ENCODE peak calls at places on chromosomes 4 and X, in four cellular contexts. A is uterus, I is HFF-Myc, O is GM13976. D is an unnamed sample.

GRCh38 chr4:20464381-20464780 is 212.7 kb downstream of the SLIT2 start:
- DNase-seq in A (no peak), I (no peak), O (no peak), D (no peak)

GRCh38 chrX:69028006-69028760 is 137.1 kb downstream of the PJA1 start:
- DNase-seq in A (no peak), I (no peak), O (peak), D (no peak)

GRCh38 chrX:112614640-112615039 is 65.1 kb downstream of the LHFPL1 start:
- DNase-seq in A (no peak), I (no peak), O (no peak), D (no peak)

GRCh38 chr4:153159016-153159415 is 45.2 kb upstream of the TRIM2 start:
- DNase-seq in A (no peak), I (no peak), O (no peak), D (no peak)

GRCh38 chr4:8217871-8218270 is 18.8 kb downstream of the SH3TC1 start:
- DNase-seq in A (no peak), I (no peak), O (no peak), D (no peak)

GRCh38 chr4:140234697-140235060 is 80.7 kb upstream of the MAML3 start:
- DNase-seq in A (no peak), I (no peak), O (no peak), D (no peak)

GRCh38 chr4:113618205-113618604 is 143.3 kb downstream of the CAMK2D start:
- DNase-seq in A (no peak), I (no peak), O (no peak), D (no peak)

GRCh38 chr4:41120297-41121217 is 93.8 kb downstream of the APBB2 start:
- DNase-seq in A (peak), I (no peak), O (no peak), D (no peak)

GRCh38 chr4:32662803-32663202 is 1942.6 kb downstream of the PCDH7 start:
- DNase-seq in A (no peak), I (no peak), O (no peak), D (no peak)

GRCh38 chr4:153166971-153167501 is 37.2 kb upstream of the TRIM2 start:
- DNase-seq in A (no peak), I (no peak), O (no peak), D (no peak)

GRCh38 chr4:152806492-152807125 is 26.9 kb downstream of the ARFIP1 start:
- DNase-seq in A (no peak), I (no peak), O (no peak), D (no peak)

GRCh38 chr4:80454040-80454439 is 118.5 kb downstream of the CFAP299 start:
- DNase-seq in A (no peak), I (no peak), O (no peak), D (no peak)

GRCh38 chrX:111868726-111869638 is 7.0 kb upstream of the TRPC5OS start:
- DNase-seq in A (no peak), I (no peak), O (peak), D (no peak)

GRCh38 chr4:99362768-99363167 is 10.2 kb upstream of the ADH1C start:
- DNase-seq in A (no peak), I (no peak), O (no peak), D (no peak)

GRCh38 chr4:124964251-124964650 is 251.7 kb upstream of the ANKRD50 start:
- DNase-seq in A (no peak), I (no peak), O (no peak), D (no peak)

GRCh38 chr4:6229671-6230501 is 29.5 kb upstream of the JAKMIP1 start:
- DNase-seq in A (no peak), I (no peak), O (no peak), D (no peak)

GRCh38 chrX:80808854-80809493 is 703 bp downstream of the BRWD3 start:
- DNase-seq in A (peak), I (no peak), O (peak), D (no peak)

GRCh38 chr4:15652191-15652590 is 3.0 kb downstream of the FBXL5 start:
- DNase-seq in A (no peak), I (no peak), O (no peak), D (no peak)

D was measured in smooth muscle cell of the brain vasculature.